ENCODE peak calls at places on chromosome X, in six cellular contexts. G is vagina, J is stomach, T is psoas muscle, R is tibial artery, P is right lobe of liver. Y is an unnamed sample.

GRCh38 chrX:129678881-129679195 is 24.1 kb upstream of the APLN start:
- DNase-seq in G (peak; percentile 77), J (no peak), T (no peak), R (no peak), P (no peak), Y (no peak)

GRCh38 chrX:39170432-39170831 is 369.2 kb downstream of the MID1IP1 start:
- DNase-seq in G (peak; percentile 12), J (no peak), T (no peak), R (no peak), P (no peak), Y (no peak)

GRCh38 chrX:69362354-69362753 is 141.8 kb upstream of the NALF2 start:
- DNase-seq in G (no peak), J (no peak), T (no peak), R (no peak), P (no peak), Y (no peak)

GRCh38 chrX:121831601-121832000 is 784.2 kb downstream of the GLUD2 start:
- DNase-seq in G (no peak), J (no peak), T (no peak), R (no peak), P (no peak), Y (no peak)

GRCh38 chrX:68848189-68848940 is 19.5 kb downstream of the EFNB1 start:
- DNase-seq in G (no peak), J (no peak), T (no peak), R (no peak), P (no peak), Y (no peak)

GRCh38 chrX:10566726-10567097 is 53.7 kb downstream of the MID1 start:
- DNase-seq in G (no peak), J (no peak), T (no peak), R (no peak), P (no peak), Y (no peak)

GRCh38 chrX:68432648-68433047 is 647 bp downstream of the OPHN1 start:
- DNase-seq in G (no peak), J (no peak), T (no peak), R (no peak), P (no peak), Y (no peak)

GRCh38 chrX:120751683-120752082 is 121.8 kb upstream of the C1GALT1C1 start:
- DNase-seq in G (no peak), J (no peak), T (no peak), R (no peak), P (no peak), Y (no peak)

GRCh38 chrX:52574416-52575275 is 57.8 kb upstream of the XAGE1B start:
- DNase-seq in G (no peak), J (no peak), T (no peak), R (no peak), P (no peak), Y (no peak)

GRCh38 chrX:15142084-15142715 is 127.7 kb downstream of the ASB9 start:
- DNase-seq in G (no peak), J (no peak), T (no peak), R (no peak), P (no peak), Y (no peak)

DNA sequence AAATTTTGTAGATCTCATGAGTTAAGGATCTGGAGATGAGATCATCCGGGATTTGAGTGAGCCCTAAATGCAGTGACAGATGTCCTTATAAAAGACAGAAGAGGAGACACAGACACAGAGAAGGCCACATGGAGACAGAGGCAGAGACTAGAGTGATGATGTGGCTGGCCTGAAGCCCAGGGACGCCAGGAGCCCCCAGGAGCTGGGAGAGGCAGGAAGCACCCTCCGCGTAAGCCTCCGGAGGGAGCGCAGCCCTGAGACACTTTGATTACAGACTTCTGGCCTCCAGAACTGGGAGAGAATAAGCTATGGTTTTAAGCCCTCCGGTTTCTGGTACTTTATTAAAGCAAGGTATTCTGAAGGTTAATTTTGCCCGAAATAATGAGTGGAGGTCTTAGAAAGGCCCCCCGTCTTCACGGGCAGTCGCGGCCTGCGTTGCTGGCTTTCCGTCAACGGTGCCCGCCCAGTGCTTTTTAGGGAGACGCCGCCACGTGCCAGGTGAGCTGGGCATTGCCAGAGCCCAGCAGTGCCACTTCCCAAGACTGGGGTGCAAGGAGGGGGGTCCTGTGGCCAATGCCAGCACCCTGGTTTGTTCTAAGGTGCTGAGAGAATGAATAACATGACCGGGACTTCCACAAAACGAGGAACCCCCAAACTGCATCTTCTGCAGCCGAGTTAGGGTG is 8.1 kb downstream of the DHRSX start:
- DNase-seq in G (no peak), J (no peak), T (no peak), R (no peak), P (no peak), Y (no peak)
- H3K27ac ChIP-seq in G (no peak overlapping the region), J (peak overlapping the region; percentile 56), T (no peak overlapping the region), R (no peak overlapping the region), P (no peak overlapping the region), Y (no peak overlapping the region)

DNA sequence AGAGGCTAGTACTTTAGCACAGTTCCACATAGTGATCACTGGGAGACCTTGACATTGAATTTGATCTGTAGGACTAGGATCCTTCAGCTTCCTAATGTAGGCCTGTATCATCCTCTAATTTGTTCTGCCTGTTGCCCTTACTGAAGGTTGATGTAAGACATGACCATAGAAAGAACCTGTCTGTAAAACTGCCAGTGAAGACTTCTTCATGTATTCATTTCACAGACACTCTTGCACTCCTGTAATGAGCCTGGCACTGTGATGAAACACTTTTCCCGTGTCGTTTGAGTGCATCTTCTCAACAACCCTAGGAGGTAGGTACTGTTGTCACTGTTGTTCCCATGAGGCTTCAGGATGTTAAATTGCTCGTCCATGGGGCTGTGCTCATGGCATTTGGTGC is 14.7 kb downstream of the RAB9A start:
- DNase-seq in G (no peak), J (no peak), T (no peak), R (no peak), P (no peak), Y (no peak)
- H3K4me1 ChIP-seq in G (peaks cover 34% of the 10 kb centered on the region), J (peaks cover 5% of the 10 kb centered on the region), T (peaks cover 11% of the 10 kb centered on the region), R (peaks cover 1% of the 10 kb centered on the region), P (no peaks in the 10 kb centered on the region), Y (no peaks in the 10 kb centered on the region)

GRCh38 chrX:137567474-137568232 is 1.7 kb downstream of the ZIC3 start:
- DNase-seq in G (no peak), J (no peak), T (no peak), R (no peak), P (no peak), Y (no peak)
- H3K27ac ChIP-seq in G (no peak overlapping the region), J (no peak overlapping the region), T (no peak overlapping the region), R (no peak overlapping the region), P (no peak overlapping the region), Y (no peak overlapping the region)

DNA sequence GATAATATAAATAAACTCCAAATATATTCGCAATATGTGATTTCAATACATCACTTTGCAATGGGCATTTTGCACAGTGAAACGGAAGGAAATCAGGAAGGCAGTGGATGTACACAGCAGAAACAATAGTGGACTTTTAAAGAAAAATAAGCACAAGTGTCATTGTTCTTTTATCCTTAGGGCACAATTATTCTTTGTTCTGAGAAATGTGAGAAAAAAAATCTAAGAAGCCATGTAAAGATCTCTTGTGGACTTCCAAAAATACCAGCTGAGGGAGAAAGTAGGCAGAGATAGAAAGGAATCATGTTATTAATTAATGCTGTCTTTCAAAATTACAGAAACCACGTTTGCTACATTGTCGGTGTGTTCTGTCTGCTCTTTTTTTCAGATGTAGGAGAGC is 17.6 kb upstream of the PRRG1 start:
- DNase-seq in G (no peak), J (no peak), T (no peak), R (no peak), P (no peak), Y (no peak)
- H3K4me1 ChIP-seq in G (no peaks in the 10 kb centered on the region), J (no peaks in the 10 kb centered on the region), T (peaks cover 9% of the 10 kb centered on the region), R (no peaks in the 10 kb centered on the region), P (no peaks in the 10 kb centered on the region), Y (no peaks in the 10 kb centered on the region)

DNA sequence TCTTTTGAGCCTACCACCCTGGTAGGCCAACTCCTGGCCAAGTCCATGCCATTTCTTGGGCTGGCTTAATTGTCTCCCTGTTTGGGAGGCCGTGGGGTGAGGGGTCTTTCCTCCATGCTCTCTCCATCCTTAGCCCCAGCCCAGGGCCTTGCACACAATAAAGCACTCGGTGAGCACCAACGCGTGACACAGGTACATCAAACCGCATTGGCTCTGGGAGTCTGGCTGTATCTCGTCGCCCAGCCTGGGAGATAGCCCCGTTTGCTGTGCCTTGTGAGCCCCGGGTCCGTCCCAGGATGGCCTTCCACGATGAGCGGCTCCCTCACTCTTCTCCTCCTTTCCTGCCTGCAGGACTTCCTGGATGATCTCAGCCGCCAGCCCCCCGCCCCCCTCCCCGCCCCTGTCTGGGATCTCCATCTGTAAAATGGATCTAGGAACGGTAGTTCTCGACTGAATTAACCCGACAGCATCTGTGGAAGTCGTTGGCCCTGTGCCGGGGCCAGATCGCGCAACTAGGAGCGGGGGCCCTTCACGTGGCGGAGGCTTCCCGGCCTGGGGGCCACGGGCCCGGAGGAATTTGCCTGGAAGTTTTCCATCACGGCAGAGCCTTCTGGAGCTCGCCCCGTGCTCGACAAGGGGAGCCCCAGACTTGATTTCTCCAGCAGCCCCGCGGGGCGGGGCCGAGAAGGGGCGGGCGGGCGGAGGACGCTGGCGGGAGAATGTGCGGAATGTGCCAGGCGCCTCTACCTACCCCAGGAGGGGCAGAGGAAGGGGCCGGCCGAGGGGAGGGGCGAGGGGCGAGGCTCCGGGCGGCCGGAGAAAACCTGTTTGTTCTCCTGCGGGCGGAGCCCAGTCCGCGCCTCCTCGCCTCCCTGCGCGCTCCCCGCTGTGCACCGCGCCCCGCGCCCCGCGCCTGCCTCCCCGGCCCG is at the start of gene ZNF185:
- DNase-seq in G (no peak), J (peak; percentile 73), T (no peak), R (no peak), P (no peak), Y (peak; percentile 49)
- H3K27ac ChIP-seq in G (peak within 1 kb of the TSS; percentile 57), J (no peak within 1 kb of the TSS), T (no peak within 1 kb of the TSS), R (no peak within 1 kb of the TSS), P (no peak within 1 kb of the TSS), Y (peak within 1 kb of the TSS; percentile 69)

GRCh38 chrX:19748898-19749680 is 138.3 kb downstream of the SH3KBP1 start:
- DNase-seq in G (no peak), J (no peak), T (no peak), R (no peak), P (no peak), Y (no peak)
- H3K4me1 ChIP-seq in G (no peaks in the 10 kb centered on the region), J (no peaks in the 10 kb centered on the region), T (no peaks in the 10 kb centered on the region), R (no peaks in the 10 kb centered on the region), P (no peaks in the 10 kb centered on the region), Y (no peaks in the 10 kb centered on the region)

Y was measured in SJSA1.